ENCODE peak calls at places on chromosomes 16 and 17, in ten cellular contexts. B, N, H, Z, E, A, Y, R, P and J are unnamed samples.

GRCh38 chr17:9937164-9937835 is 32.2 kb upstream of the RCVRN start:
- DNase-seq in R (peak), N (no peak), Z (no peak), A (no peak), E (no peak), P (no peak), H (no peak), B (no peak), Y (no peak), J (no peak)

GRCh38 chr16:69329369-69330285 is 761 bp downstream of the PDF start:
- DNase-seq in P (peak), B (no peak), Y (peak), Z (no peak), A (no peak), R (peak), E (peak), H (peak), N (peak), J (peak)

GRCh38 chr17:72614871-72615626 is 477.4 kb downstream of the SLC39A11 start:
- DNase-seq in N (no peak), E (no peak), Y (peak), P (peak), B (peak), A (peak), Z (no peak), H (peak), R (no peak), J (no peak)

GRCh38 chr16:87924937-87925670 is 11.2 kb downstream of the CA5A start:
- DNase-seq in P (no peak), H (peak), B (peak), N (no peak), Z (no peak), R (no peak), E (no peak), A (no peak), Y (no peak), J (peak)

GRCh38 chr17:82267575-82268379 is 5.7 kb downstream of the CSNK1D start:
- DNase-seq in E (peak), H (peak), Z (peak), R (peak), N (peak), Y (peak), P (no peak), B (peak), A (no peak), J (peak)

GRCh38 chr17:2212328-2212981 is 91.1 kb downstream of the SMG6 start:
- DNase-seq in R (peak), Z (no peak), P (no peak), A (no peak), N (no peak), E (peak), B (no peak), Y (peak), H (peak), J (no peak)

GRCh38 chr16:85363881-85364280 is 249.2 kb upstream of the GSE1 start:
- DNase-seq in B (no peak), R (no peak), A (no peak), E (no peak), Y (peak), N (no peak), H (no peak), Z (no peak), P (no peak), J (no peak)

GRCh38 chr16:74485916-74486315 is 64.6 kb upstream of the CLEC18B start:
- DNase-seq in N (no peak), E (no peak), R (no peak), A (no peak), Y (no peak), B (no peak), P (no peak), H (peak), Z (no peak), J (no peak)

GRCh38 chr17:73452056-73452455 is 140.3 kb upstream of the CDC42EP4 start:
- DNase-seq in B (no peak), Y (no peak), P (no peak), N (no peak), H (no peak), A (no peak), E (no peak), Z (no peak), R (no peak), J (no peak)

GRCh38 chr17:7263071-7263800 is 958 bp upstream of the CLDN7 start:
- DNase-seq in R (no peak), Y (no peak), A (no peak), Z (peak), P (peak), H (peak), N (peak), B (no peak), E (no peak), J (peak)

GRCh38 chr17:51275381-51275780 is 15.0 kb downstream of the UTP18 start:
- DNase-seq in E (no peak), R (no peak), Z (no peak), B (no peak), P (no peak), Y (peak), N (no peak), A (no peak), H (no peak), J (no peak)

GRCh38 chr17:82949984-82950383 is 110.2 kb upstream of the ZNF750 start:
- DNase-seq in P (no peak), B (no peak), R (peak), N (no peak), H (no peak), Z (no peak), A (no peak), E (no peak), Y (no peak), J (no peak)

GRCh38 chr17:37483311-37484039 is 6.2 kb upstream of the DUSP14 start:
- DNase-seq in E (no peak), Z (no peak), Y (peak), A (no peak), R (no peak), H (no peak), B (no peak), P (no peak), N (no peak), J (peak)

GRCh38 chr16:56657555-56658430 is at the start of gene MT1F:
- DNase-seq in E (peak), Z (peak), A (peak), N (peak), Y (peak), P (peak), B (peak), R (peak), H (peak), J (peak)
- TF ChIP-seq CTCF in E (no peak), Z (no peak), A (no peak), N (no peak), Y (no peak), P (no peak), B (no peak), R (no peak), H (no peak), J (no peak)

GRCh38 chr17:4893721-4894560 is 5.4 kb upstream of the C17orf107 start:
- DNase-seq in Y (no peak), A (no peak), Z (no peak), E (no peak), H (no peak), R (no peak), P (no peak), N (no peak), B (no peak), J (no peak)

GRCh38 chr17:4893272-4893671 is 6.1 kb upstream of the C17orf107 start:
- DNase-seq in B (no peak), H (no peak), N (no peak), E (no peak), R (no peak), A (no peak), Y (no peak), P (no peak), Z (no peak), J (no peak)

GRCh38 chr17:4892499-4893221 is 6.7 kb upstream of the C17orf107 start:
- DNase-seq in B (no peak), Z (no peak), N (no peak), P (no peak), R (no peak), Y (no peak), H (no peak), E (no peak), A (no peak), J (no peak)

GRCh38 chr17:4891405-4892062 is 7.8 kb upstream of the C17orf107 start:
- DNase-seq in B (no peak), R (no peak), N (no peak), H (no peak), Z (no peak), P (no peak), E (no peak), A (no peak), Y (no peak), J (no peak)

DNA sequence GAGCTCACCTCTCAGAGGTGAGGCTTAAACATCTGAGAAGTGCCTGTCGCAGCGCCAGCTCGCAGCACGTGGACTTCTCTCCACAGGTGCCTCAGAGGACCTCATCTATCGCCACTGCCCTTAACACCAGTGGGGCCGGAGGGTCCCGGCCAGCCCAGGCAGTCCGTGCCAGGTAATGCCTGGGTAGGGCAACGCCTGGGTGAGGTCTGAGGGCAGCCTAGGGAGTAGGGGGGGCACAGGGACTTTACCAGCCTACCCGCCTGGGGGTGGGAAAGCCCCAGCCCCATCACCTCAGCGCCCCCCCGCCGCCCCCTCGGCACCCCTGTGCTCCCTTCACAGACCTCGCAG is 7.3 kb upstream of the C17orf107 start:
- DNase-seq in Z (no peak), H (no peak), P (no peak), R (no peak), B (no peak), N (no peak), A (no peak), E (no peak), Y (no peak), J (no peak)
- TF ChIP-seq CTCF in Z (no peak), H (no peak), P (no peak), R (no peak), B (no peak), N (no peak), A (no peak), E (no peak), Y (no peak), J (no peak)

DNA sequence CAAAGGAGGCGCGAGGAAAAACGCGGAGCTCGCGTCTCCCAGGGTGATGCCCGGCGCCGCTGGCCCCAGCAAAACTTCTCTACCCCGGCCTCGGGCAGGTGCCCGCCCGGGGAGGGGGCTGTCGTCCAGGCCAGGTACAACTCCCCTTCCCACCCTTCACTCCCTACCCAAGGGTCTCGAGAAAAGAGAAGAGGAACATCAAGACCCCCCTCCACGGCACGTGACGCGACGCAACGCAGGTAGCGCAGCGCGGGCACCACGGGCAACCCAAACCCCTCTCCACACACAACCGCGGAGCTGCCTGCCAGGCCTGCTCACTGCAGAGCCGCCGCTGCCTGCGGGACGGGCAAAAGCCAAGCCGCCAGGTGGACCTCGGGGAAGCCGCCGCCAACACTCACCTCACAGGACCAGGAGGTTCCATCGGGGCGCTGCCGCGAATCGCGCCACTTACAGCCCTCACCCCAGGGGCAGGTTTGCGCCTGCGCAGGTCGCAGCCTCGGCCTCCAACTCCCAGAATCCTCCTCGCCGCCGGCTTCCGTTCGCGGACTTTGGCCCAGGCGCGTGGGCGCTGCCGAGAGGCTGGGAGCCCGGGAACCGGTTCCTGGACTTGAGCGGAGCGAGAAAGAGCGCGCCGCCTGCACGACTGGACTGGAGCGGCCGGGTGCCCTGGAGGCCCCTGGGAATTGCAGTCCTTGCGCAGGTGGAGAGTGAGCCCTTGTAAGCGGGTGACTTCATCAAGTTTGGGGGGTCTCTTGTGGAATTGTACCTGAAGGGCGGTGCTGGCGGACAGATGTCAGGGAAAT is at the start of gene ZNF232:
- DNase-seq in H (peak), P (peak), E (peak), Z (peak), B (peak), N (peak), A (peak), R (peak), Y (peak), J (peak)
- TF ChIP-seq CTCF in H (no peak), P (no peak), E (no peak), Z (no peak), B (no peak), N (no peak), A (no peak), R (no peak), Y (no peak), J (no peak)

GRCh38 chr17:16464641-16465312 is 27.2 kb downstream of the LRRC75A start:
- DNase-seq in Y (no peak), A (no peak), P (no peak), H (no peak), B (no peak), R (no peak), Z (no peak), E (no peak), N (no peak), J (no peak)

GRCh38 chr17:16462070-16462864 is 29.7 kb downstream of the LRRC75A start:
- DNase-seq in Y (no peak), P (no peak), R (no peak), N (no peak), H (no peak), Z (no peak), E (no peak), B (no peak), A (no peak), J (no peak)

GRCh38 chr17:16465861-16466338 is 26.1 kb downstream of the LRRC75A start:
- DNase-seq in E (no peak), Z (no peak), N (peak), H (no peak), R (no peak), B (peak), Y (no peak), A (no peak), P (no peak), J (no peak)

GRCh38 chr17:16463341-16464000 is 28.5 kb downstream of the LRRC75A start:
- DNase-seq in B (peak), H (peak), Y (peak), R (no peak), N (no peak), P (no peak), E (peak), A (peak), Z (peak), J (peak)

GRCh38 chr17:16464001-16464640 is 27.9 kb downstream of the LRRC75A start:
- DNase-seq in Y (no peak), R (no peak), N (no peak), P (no peak), A (no peak), B (no peak), Z (no peak), E (no peak), H (no peak), J (no peak)
- TF ChIP-seq CTCF in Y (no peak), R (no peak), N (no peak), P (no peak), A (no peak), B (no peak), Z (no peak), E (no peak), H (no peak), J (no peak)

GRCh38 chr17:59870482-59870881 is 22.3 kb downstream of the TUBD1 start:
- DNase-seq in E (no peak), A (no peak), R (no peak), Z (no peak), B (no peak), P (no peak), Y (no peak), N (peak), H (no peak), J (no peak)

GRCh38 chr17:59872351-59872750 is 20.4 kb downstream of the TUBD1 start:
- DNase-seq in A (no peak), B (no peak), Y (no peak), H (no peak), R (no peak), E (no peak), N (no peak), Z (no peak), P (no peak), J (no peak)

GRCh38 chr17:59874366-59874765 is 18.4 kb downstream of the TUBD1 start:
- DNase-seq in E (no peak), R (no peak), P (no peak), Y (no peak), B (no peak), H (no peak), Z (no peak), A (no peak), N (no peak), J (no peak)

DNA sequence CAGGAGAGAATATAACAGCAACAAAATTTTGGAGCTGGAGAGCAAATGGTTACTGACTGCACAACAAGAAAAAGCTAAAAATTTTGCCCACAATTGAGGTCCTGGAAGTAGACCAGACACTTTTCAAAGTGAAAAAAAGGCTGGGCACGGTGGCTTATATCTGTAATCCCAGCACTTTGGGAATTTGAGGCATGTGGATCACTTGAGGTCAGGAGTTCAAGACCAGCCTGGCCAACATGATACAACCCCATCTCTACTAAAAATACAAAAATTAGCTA is 22.9 kb downstream of the TUBD1 start:
- DNase-seq in P (no peak), R (no peak), A (no peak), Y (no peak), E (no peak), Z (no peak), N (no peak), B (no peak), H (no peak), J (no peak)
- TF ChIP-seq CTCF in P (no peak), R (no peak), A (no peak), Y (no peak), E (no peak), Z (no peak), N (no peak), B (no peak), H (no peak), J (no peak)

GRCh38 chr16:73032548-73033270 is 15.2 kb downstream of the ZFHX3 start:
- DNase-seq in Y (no peak), E (no peak), B (no peak), A (peak), P (peak), H (no peak), N (no peak), R (no peak), Z (no peak), J (no peak)

GRCh38 chr16:73028721-73029361 is 19.1 kb downstream of the ZFHX3 start:
- DNase-seq in Z (no peak), N (no peak), P (no peak), Y (no peak), H (peak), B (no peak), R (no peak), E (no peak), A (no peak), J (no peak)

GRCh38 chr16:73028263-73028662 is 19.7 kb downstream of the ZFHX3 start:
- DNase-seq in Z (no peak), R (no peak), B (no peak), Y (no peak), H (no peak), A (no peak), E (no peak), P (no peak), N (no peak), J (no peak)

GRCh38 chr16:73033271-73033998 is 14.5 kb downstream of the ZFHX3 start:
- DNase-seq in A (peak), B (no peak), Z (no peak), P (peak), Y (no peak), E (no peak), N (no peak), R (no peak), H (no peak), J (no peak)

GRCh38 chr16:73031155-73031866 is 16.6 kb downstream of the ZFHX3 start:
- DNase-seq in H (no peak), A (no peak), P (no peak), B (no peak), Y (no peak), R (no peak), Z (no peak), N (no peak), E (no peak), J (no peak)
- TF ChIP-seq CTCF in H (no peak), A (peak), P (peak), B (no peak), Y (no peak), R (no peak), Z (no peak), N (no peak), E (no peak), J (no peak)

GRCh38 chr16:27228621-27229501 is 25.5 kb downstream of the KDM8 start:
- DNase-seq in B (no peak), E (no peak), P (no peak), Z (no peak), R (no peak), Y (no peak), A (peak), N (no peak), H (no peak), J (no peak)
- TF ChIP-seq CTCF in B (no peak), E (no peak), P (no peak), Z (no peak), R (no peak), Y (no peak), A (no peak), N (no peak), H (no peak), J (no peak)